ENCODE peak calls at places on chromosome 5, in eight cellular contexts. X is Karpas-422; C is effector memory CD4-positive, alpha-beta T cell; L is A549; W is H9; U is stomach; O is CD4-positive, CD25-positive, alpha-beta regulatory T cell; S is mesenchymal stem cell. M is an unnamed sample. For H3K4me1, the result is how much of the 10 kb centered on the place peaks cover.

GRCh38 chr5:137096149-137097103 is 402.7 kb downstream of the SPOCK1 start:
- DNase-seq in X (no peak), S (no peak), U (no peak), O (no peak), C (no peak), W (no peak), L (no peak), M (peak)

GRCh38 chr5:59061377-59061776 is 478.5 kb downstream of the RAB3C start:
- DNase-seq in C (no peak), O (no peak), X (no peak), W (no peak), U (no peak), S (peak), L (peak), M (no peak)

GRCh38 chr5:157669701-157670097 is 1.6 kb upstream of the C5orf52 start:
- DNase-seq in C (no peak), S (no peak), U (no peak), X (no peak), O (no peak), L (no peak), W (no peak), M (no peak)

GRCh38 chr5:132386644-132387286 is 17.3 kb downstream of the SLC22A5 start:
- DNase-seq in W (peak), O (peak), L (peak), U (peak), C (peak), X (peak), S (peak), M (peak)

GRCh38 chr5:73654861-73655318 is 28.9 kb downstream of the ARHGEF28 start:
- DNase-seq in O (no peak), W (no peak), S (no peak), X (no peak), L (no peak), U (no peak), C (no peak), M (no peak)

GRCh38 chr5:106269252-106269843 is 1401.4 kb downstream of the EFNA5 start:
- DNase-seq in C (no peak), U (no peak), S (peak), W (no peak), X (no peak), L (peak), O (no peak), M (peak)

GRCh38 chr5:151492729-151493128 is 45.3 kb downstream of the SLC36A1 start:
- DNase-seq in L (peak), X (no peak), C (no peak), U (no peak), S (peak), W (no peak), O (no peak), M (peak)

GRCh38 chr5:41722359-41722950 is 147.8 kb downstream of the OXCT1 start:
- DNase-seq in O (no peak), X (no peak), L (no peak), S (no peak), W (no peak), C (no peak), U (no peak), M (peak)

GRCh38 chr5:132648355-132648754 is 9.6 kb upstream of the IL13 start:
- DNase-seq in L (no peak), S (no peak), W (no peak), X (no peak), O (no peak), U (no peak), C (no peak), M (no peak)

GRCh38 chr5:141529002-141529401 is 40.1 kb downstream of the PCDHGC5 start:
- DNase-seq in U (no peak), S (peak), O (no peak), W (no peak), C (no peak), X (peak), L (no peak), M (peak)

GRCh38 chr5:17426104-17426739 is 71.8 kb upstream of the TAF11L2 start:
- DNase-seq in U (no peak), L (no peak), X (no peak), W (no peak), C (no peak), O (no peak), S (no peak), M (no peak)

GRCh38 chr5:139481580-139482049 is 943 bp downstream of the STING1 start:
- DNase-seq in O (peak), U (no peak), L (no peak), X (no peak), C (no peak), W (no peak), S (no peak), M (peak)

GRCh38 chr5:35112300-35112699 is 64.6 kb upstream of the AGXT2 start:
- DNase-seq in S (no peak), X (no peak), L (no peak), W (no peak), O (no peak), C (no peak), U (no peak), M (no peak)

GRCh38 chr5:59923465-59923864 is 29.9 kb upstream of the PDE4D start:
- DNase-seq in S (peak), U (no peak), X (no peak), O (no peak), W (no peak), C (no peak), L (peak), M (peak)

GRCh38 chr5:96381526-96381925 is 51.5 kb downstream of the PCSK1 start:
- DNase-seq in X (no peak), O (peak), W (no peak), C (no peak), L (peak), U (no peak), S (no peak), M (no peak)

GRCh38 chr5:37757980-37758582 is 81.8 kb downstream of the GDNF start:
- DNase-seq in L (no peak), W (no peak), O (no peak), X (no peak), C (no peak), U (no peak), S (no peak), M (peak)

GRCh38 chr5:144144956-144145751 is 25.3 kb downstream of the YIPF5 start:
- DNase-seq in S (peak), C (no peak), O (no peak), X (no peak), W (no peak), L (no peak), U (no peak), M (no peak)

GRCh38 chr5:99004960-99005359 is 76.2 kb upstream of the CHD1 start:
- DNase-seq in O (peak), U (no peak), L (no peak), C (no peak), W (no peak), X (no peak), S (no peak), M (no peak)

GRCh38 chr5:139900546-139901250 is 105.1 kb downstream of the PSD2 start:
- DNase-seq in C (no peak), U (no peak), W (no peak), O (no peak), L (no peak), X (no peak), S (no peak), M (no peak)

GRCh38 chr5:69517763-69518212 is 25.2 kb downstream of the OCLN start:
- DNase-seq in X (no peak), O (no peak), W (no peak), L (peak), U (no peak), S (peak), C (no peak), M (no peak)

GRCh38 chr5:163478126-163478981 is 17.9 kb downstream of the HMMR start:
- DNase-seq in C (no peak), U (no peak), S (no peak), O (no peak), L (no peak), W (no peak), X (no peak), M (peak)

GRCh38 chr5:150081541-150082283 is 4.6 kb downstream of the CSF1R start:
- DNase-seq in C (no peak), X (no peak), W (no peak), O (no peak), U (peak), L (no peak), S (no peak), M (no peak)

GRCh38 chr5:72656756-72657513 is 149.7 kb upstream of the ZNF366 start:
- DNase-seq in W (no peak), U (no peak), C (no peak), S (no peak), X (peak), L (no peak), O (no peak), M (no peak)

GRCh38 chr5:93621340-93621872 is 38.4 kb downstream of the NR2F1 start:
- DNase-seq in U (peak), L (peak), X (peak), C (no peak), W (peak), S (peak), O (no peak), M (no peak)

GRCh38 chr5:95392593-95393182 is 1.5 kb downstream of the FAM81B start:
- DNase-seq in L (peak), S (peak), W (peak), O (no peak), X (no peak), C (no peak), U (no peak), M (peak)

GRCh38 chr5:78734094-78734845 is 85.7 kb upstream of the LHFPL2 start:
- DNase-seq in W (no peak), U (no peak), X (no peak), C (no peak), O (no peak), L (peak), S (no peak), M (no peak)

GRCh38 chr5:149322518-149322917 is 22.8 kb upstream of the GRPEL2 start:
- DNase-seq in C (no peak), X (no peak), O (no peak), U (no peak), S (no peak), L (no peak), W (peak), M (no peak)

GRCh38 chr5:9112520-9113291 is 433.2 kb downstream of the SEMA5A start:
- DNase-seq in C (no peak), W (no peak), O (no peak), S (no peak), L (no peak), X (no peak), U (no peak), M (no peak)

GRCh38 chr5:177539411-177539810 is 15.0 kb downstream of the FAM193B start:
- DNase-seq in U (no peak), S (peak), O (no peak), L (no peak), C (no peak), X (no peak), W (no peak), M (peak)

GRCh38 chr5:72478684-72479083 is 28.5 kb downstream of the ZNF366 start:
- DNase-seq in O (no peak), L (no peak), W (no peak), S (no peak), U (no peak), C (no peak), X (no peak), M (peak)

GRCh38 chr5:27494845-27495244 is 456.5 kb upstream of the CDH9 start:
- DNase-seq in C (no peak), S (peak), W (no peak), L (peak), U (no peak), O (no peak), X (no peak), M (no peak)

GRCh38 chr5:121851643-121852574 is at the start of gene FTMT:
- DNase-seq in C (no peak), W (no peak), S (no peak), X (no peak), L (no peak), U (no peak), O (no peak), M (no peak)
- H3K27ac ChIP-seq in C (no peak), W (no peak), S (no peak), X (no peak), L (no peak), U (no peak), O (no peak), M (no peak)

DNA sequence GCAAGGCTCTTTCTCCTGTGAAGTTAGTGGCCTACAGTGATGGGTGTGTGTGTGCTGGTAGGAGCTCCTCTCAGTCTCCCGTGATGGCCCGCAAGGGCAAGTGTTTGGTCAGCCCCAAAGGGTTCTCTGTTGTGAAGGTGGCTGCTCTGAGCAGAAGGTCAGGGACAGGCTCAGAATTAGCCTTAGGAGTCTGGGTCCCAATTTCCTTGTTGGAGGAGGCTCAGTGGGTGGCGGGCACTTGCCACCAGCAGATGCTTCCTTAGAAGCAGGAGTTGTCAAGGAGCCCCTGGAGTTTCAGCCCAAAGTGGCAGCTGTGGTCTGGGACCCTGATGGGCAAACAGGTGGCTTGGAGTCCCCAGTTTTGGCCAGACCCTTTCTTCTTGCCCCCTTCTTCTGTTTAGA is 154.4 kb downstream of the MACROH2A1 start:
- DNase-seq in O (no peak), W (peak), S (no peak), U (peak), C (no peak), L (no peak), X (no peak), M (no peak)
- H3K4me1 ChIP-seq in O (under half), W (under half), S (under half), U (under half), C (under half), L (half or more), X (under half), M (half or more)

GRCh38 chr5:68277427-68277826 is 61.9 kb downstream of the PIK3R1 start:
- DNase-seq in W (no peak), O (no peak), L (no peak), U (no peak), X (no peak), S (no peak), C (no peak), M (no peak)
- H3K27ac ChIP-seq in W (no peak), O (peak), L (no peak), U (no peak), X (no peak), S (peak), C (no peak), M (no peak)

GRCh38 chr5:39115644-39116346 is 41.6 kb upstream of the RICTOR start:
- DNase-seq in X (no peak), S (no peak), L (no peak), C (no peak), O (no peak), W (no peak), U (no peak), M (no peak)
- H3K4me1 ChIP-seq in X (under half), S (under half), L (half or more), C (under half), O (under half), W (under half), U (under half), M (under half)

DNA sequence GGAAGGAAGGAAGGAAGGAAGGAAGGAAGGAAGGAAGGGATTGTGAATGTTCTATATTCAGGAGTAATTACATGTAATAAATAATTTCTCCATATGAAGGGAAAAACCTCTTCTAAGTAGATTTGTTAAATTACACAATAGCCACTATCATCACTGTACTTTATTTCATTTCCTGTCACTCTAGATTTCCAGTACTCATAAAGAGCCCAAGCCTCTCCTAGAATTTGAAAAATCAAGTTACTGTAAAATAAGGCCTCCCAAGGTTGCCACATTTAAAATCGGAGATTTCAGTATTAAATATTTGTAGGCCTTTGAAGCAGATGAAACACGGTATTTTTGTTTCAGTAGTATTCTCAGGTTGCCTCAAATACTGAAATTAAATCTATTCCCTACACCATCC is 499.0 kb downstream of the CDH10 start:
- DNase-seq in L (no peak), C (no peak), O (no peak), S (no peak), X (no peak), W (no peak), U (no peak), M (no peak)
- H3K27ac ChIP-seq in L (no peak), C (no peak), O (no peak), S (no peak), X (no peak), W (no peak), U (no peak), M (no peak)

GRCh38 chr5:153818626-153819025 is 220.1 kb downstream of the FAM114A2 start:
- DNase-seq in W (no peak), O (no peak), X (no peak), U (no peak), C (no peak), L (no peak), S (peak), M (peak)
- H3K4me1 ChIP-seq in W (under half), O (under half), X (under half), U (under half), C (under half), L (under half), S (under half), M (under half)

DNA sequence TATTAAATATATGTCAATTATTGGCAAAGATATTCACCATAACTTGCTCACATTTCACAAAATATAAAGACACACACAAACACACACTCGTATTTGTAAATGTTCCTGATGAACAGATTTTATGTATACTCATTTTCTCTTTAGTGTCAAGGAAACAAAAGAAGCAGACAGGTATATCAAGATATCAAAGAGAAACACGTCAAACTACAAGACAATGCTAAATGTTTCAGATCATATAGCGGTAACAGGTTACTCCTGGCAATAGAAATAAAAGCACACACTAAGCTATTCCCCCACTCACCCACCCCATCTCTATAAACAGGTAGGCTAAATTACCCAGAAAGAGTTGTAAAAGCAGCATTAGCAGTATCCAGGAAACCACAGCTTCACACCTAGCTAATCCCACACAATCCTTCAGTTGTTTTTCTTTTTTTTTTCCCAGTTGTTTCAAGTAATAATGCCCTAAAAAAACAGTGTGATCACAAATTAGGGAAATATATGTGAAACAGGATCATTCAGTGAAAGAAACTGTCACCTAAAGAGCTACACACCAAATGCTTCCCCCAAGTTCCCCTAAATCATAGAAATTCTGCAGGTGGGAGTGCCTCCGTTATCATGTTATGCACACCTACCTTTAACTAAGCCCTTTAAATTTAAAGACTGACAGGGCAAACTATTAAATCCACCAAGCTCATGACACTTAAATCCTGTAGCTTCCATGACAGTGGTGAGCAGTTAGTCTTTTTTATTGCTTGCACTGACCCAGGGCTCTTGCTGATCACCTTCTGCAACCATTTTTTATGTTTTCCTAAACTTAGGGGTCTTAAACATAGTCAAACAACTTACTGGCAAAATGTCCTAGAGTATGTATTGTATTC is 283.6 kb downstream of the ADAMTS6 start:
- DNase-seq in S (no peak), X (no peak), U (no peak), L (no peak), W (no peak), O (no peak), C (no peak), M (no peak)
- H3K27ac ChIP-seq in S (peak), X (no peak), U (no peak), L (peak), W (no peak), O (no peak), C (no peak), M (peak)

M was measured in GM23248.